ENCODE peak calls at places on chromosomes 13 and 19, in nine cellular contexts. One of them, this sample, is unnamed.

GRCh38 chr19:40165362-40165937 is 25.8 kb upstream of the MAP3K10 start:
- DNase-seq in AG04449: no peak
- DNase-seq in Peyer's patch: peak
- DNase-seq in tibial artery: no peak
- DNase-seq in ascending aorta: no peak
- DNase-seq in pancreas: no peak
- DNase-seq in CD8-positive, alpha-beta T cell: peak
- DNase-seq in PC-9: no peak
- DNase-seq in endothelial cell of umbilical vein: peak
- DNase-seq in this sample: no peak

GRCh38 chr13:44280461-44280860 is 93.2 kb upstream of the SERP2 start:
- DNase-seq in endothelial cell of umbilical vein: no peak
- DNase-seq in CD8-positive, alpha-beta T cell: no peak
- DNase-seq in tibial artery: no peak
- DNase-seq in AG04449: no peak
- DNase-seq in pancreas: no peak
- DNase-seq in PC-9: no peak
- DNase-seq in ascending aorta: no peak
- DNase-seq in Peyer's patch: no peak
- DNase-seq in this sample: peak

GRCh38 chr13:51243832-51244231 is 21.6 kb downstream of the FAM124A start:
- DNase-seq in ascending aorta: no peak
- DNase-seq in AG04449: no peak
- DNase-seq in tibial artery: no peak
- DNase-seq in PC-9: no peak
- DNase-seq in endothelial cell of umbilical vein: no peak
- DNase-seq in pancreas: no peak
- DNase-seq in CD8-positive, alpha-beta T cell: no peak
- DNase-seq in Peyer's patch: no peak
- DNase-seq in this sample: no peak

GRCh38 chr19:917323-918151 is at the start of gene KISS1R:
- DNase-seq in endothelial cell of umbilical vein: no peak
- DNase-seq in Peyer's patch: peak
- DNase-seq in CD8-positive, alpha-beta T cell: peak
- DNase-seq in PC-9: no peak
- DNase-seq in ascending aorta: no peak
- DNase-seq in pancreas: no peak
- DNase-seq in AG04449: no peak
- DNase-seq in tibial artery: no peak
- DNase-seq in this sample: no peak

GRCh38 chr13:114000151-114001040 is 26.5 kb upstream of the C13orf46 start:
- DNase-seq in AG04449: no peak
- DNase-seq in PC-9: no peak
- DNase-seq in pancreas: no peak
- DNase-seq in endothelial cell of umbilical vein: no peak
- DNase-seq in CD8-positive, alpha-beta T cell: no peak
- DNase-seq in tibial artery: no peak
- DNase-seq in Peyer's patch: no peak
- DNase-seq in ascending aorta: no peak
- DNase-seq in this sample: no peak

GRCh38 chr19:3573162-3573857 is 566 bp downstream of the HMG20B start:
- DNase-seq in CD8-positive, alpha-beta T cell: peak
- DNase-seq in ascending aorta: no peak
- DNase-seq in AG04449: no peak
- DNase-seq in PC-9: no peak
- DNase-seq in endothelial cell of umbilical vein: no peak
- DNase-seq in tibial artery: peak
- DNase-seq in Peyer's patch: no peak
- DNase-seq in pancreas: no peak
- DNase-seq in this sample: no peak

GRCh38 chr19:3501780-3502179 is 1.3 kb upstream of the DOHH start:
- DNase-seq in endothelial cell of umbilical vein: no peak
- DNase-seq in ascending aorta: no peak
- DNase-seq in tibial artery: no peak
- DNase-seq in pancreas: no peak
- DNase-seq in AG04449: no peak
- DNase-seq in PC-9: no peak
- DNase-seq in Peyer's patch: no peak
- DNase-seq in CD8-positive, alpha-beta T cell: no peak
- DNase-seq in this sample: no peak

GRCh38 chr19:4391701-4392543 is 8.4 kb downstream of the SH3GL1 start:
- DNase-seq in ascending aorta: no peak
- DNase-seq in Peyer's patch: no peak
- DNase-seq in pancreas: no peak
- DNase-seq in endothelial cell of umbilical vein: peak
- DNase-seq in tibial artery: no peak
- DNase-seq in PC-9: no peak
- DNase-seq in CD8-positive, alpha-beta T cell: no peak
- DNase-seq in AG04449: no peak
- DNase-seq in this sample: no peak

GRCh38 chr19:45245334-45245787 is at the start of gene EXOC3L2:
- DNase-seq in Peyer's patch: no peak
- DNase-seq in pancreas: no peak
- DNase-seq in ascending aorta: no peak
- DNase-seq in endothelial cell of umbilical vein: no peak
- DNase-seq in CD8-positive, alpha-beta T cell: no peak
- DNase-seq in PC-9: no peak
- DNase-seq in tibial artery: no peak
- DNase-seq in AG04449: no peak
- DNase-seq in this sample: no peak
- H3K4me3 ChIP-seq in Peyer's patch: peak
- H3K4me3 ChIP-seq in pancreas: no peak
- H3K4me3 ChIP-seq in ascending aorta: no peak
- H3K4me3 ChIP-seq in endothelial cell of umbilical vein: no peak
- H3K4me3 ChIP-seq in CD8-positive, alpha-beta T cell: no peak
- H3K4me3 ChIP-seq in PC-9: no peak
- H3K4me3 ChIP-seq in tibial artery: no peak
- H3K4me3 ChIP-seq in AG04449: no peak
- H3K4me3 ChIP-seq in this sample: no peak

GRCh38 chr19:16188521-16188920 is 3.3 kb downstream of the FAM32A start:
- DNase-seq in Peyer's patch: no peak
- DNase-seq in ascending aorta: no peak
- DNase-seq in PC-9: no peak
- DNase-seq in endothelial cell of umbilical vein: no peak
- DNase-seq in CD8-positive, alpha-beta T cell: no peak
- DNase-seq in AG04449: no peak
- DNase-seq in tibial artery: no peak
- DNase-seq in pancreas: no peak
- DNase-seq in this sample: no peak

GRCh38 chr19:16180611-16181010 is 4.6 kb upstream of the FAM32A start:
- DNase-seq in PC-9: peak
- DNase-seq in ascending aorta: no peak
- DNase-seq in pancreas: no peak
- DNase-seq in Peyer's patch: no peak
- DNase-seq in CD8-positive, alpha-beta T cell: no peak
- DNase-seq in AG04449: peak
- DNase-seq in endothelial cell of umbilical vein: no peak
- DNase-seq in tibial artery: no peak
- DNase-seq in this sample: no peak

GRCh38 chr19:16185925-16186234 is 670 bp downstream of the FAM32A start:
- DNase-seq in PC-9: peak
- DNase-seq in CD8-positive, alpha-beta T cell: no peak
- DNase-seq in Peyer's patch: no peak
- DNase-seq in pancreas: no peak
- DNase-seq in tibial artery: no peak
- DNase-seq in ascending aorta: no peak
- DNase-seq in endothelial cell of umbilical vein: no peak
- DNase-seq in AG04449: no peak
- DNase-seq in this sample: no peak

GRCh38 chr19:16184665-16185122 is 516 bp upstream of the FAM32A start:
- DNase-seq in PC-9: peak
- DNase-seq in Peyer's patch: no peak
- DNase-seq in CD8-positive, alpha-beta T cell: no peak
- DNase-seq in pancreas: no peak
- DNase-seq in AG04449: no peak
- DNase-seq in ascending aorta: no peak
- DNase-seq in endothelial cell of umbilical vein: no peak
- DNase-seq in tibial artery: no peak
- DNase-seq in this sample: no peak

GRCh38 chr19:16185123-16185924 is at the start of gene FAM32A:
- DNase-seq in CD8-positive, alpha-beta T cell: peak
- DNase-seq in pancreas: peak
- DNase-seq in AG04449: peak
- DNase-seq in tibial artery: peak
- DNase-seq in endothelial cell of umbilical vein: peak
- DNase-seq in PC-9: peak
- DNase-seq in ascending aorta: peak
- DNase-seq in Peyer's patch: peak
- DNase-seq in this sample: peak
- TF ChIP-seq CTCF in CD8-positive, alpha-beta T cell: peak
- TF ChIP-seq CTCF in pancreas: peak
- TF ChIP-seq CTCF in AG04449: peak
- TF ChIP-seq CTCF in tibial artery: peak
- TF ChIP-seq CTCF in endothelial cell of umbilical vein: peak
- TF ChIP-seq CTCF in PC-9: no peak
- TF ChIP-seq CTCF in ascending aorta: peak
- TF ChIP-seq CTCF in Peyer's patch: peak
- TF ChIP-seq CTCF in this sample: no peak

GRCh38 chr19:19361075-19361594 is 40.5 kb downstream of the MAU2 start:
- DNase-seq in AG04449: peak
- DNase-seq in pancreas: peak
- DNase-seq in ascending aorta: no peak
- DNase-seq in CD8-positive, alpha-beta T cell: peak
- DNase-seq in Peyer's patch: peak
- DNase-seq in PC-9: peak
- DNase-seq in tibial artery: peak
- DNase-seq in endothelial cell of umbilical vein: peak
- DNase-seq in this sample: no peak
- H3K4me3 ChIP-seq in AG04449: no peak
- H3K4me3 ChIP-seq in pancreas: no peak
- H3K4me3 ChIP-seq in ascending aorta: no peak
- H3K4me3 ChIP-seq in CD8-positive, alpha-beta T cell: no peak
- H3K4me3 ChIP-seq in Peyer's patch: no peak
- H3K4me3 ChIP-seq in PC-9: no peak
- H3K4me3 ChIP-seq in tibial artery: no peak
- H3K4me3 ChIP-seq in endothelial cell of umbilical vein: no peak
- H3K4me3 ChIP-seq in this sample: no peak

GRCh38 chr13:107203146-107203847 is 635.4 kb upstream of the ARGLU1 start:
- DNase-seq in AG04449: no peak
- DNase-seq in CD8-positive, alpha-beta T cell: no peak
- DNase-seq in Peyer's patch: no peak
- DNase-seq in tibial artery: no peak
- DNase-seq in ascending aorta: no peak
- DNase-seq in endothelial cell of umbilical vein: peak
- DNase-seq in pancreas: no peak
- DNase-seq in PC-9: no peak
- DNase-seq in this sample: no peak
- TF ChIP-seq CTCF in AG04449: no peak
- TF ChIP-seq CTCF in CD8-positive, alpha-beta T cell: no peak
- TF ChIP-seq CTCF in Peyer's patch: no peak
- TF ChIP-seq CTCF in tibial artery: peak
- TF ChIP-seq CTCF in ascending aorta: no peak
- TF ChIP-seq CTCF in endothelial cell of umbilical vein: peak
- TF ChIP-seq CTCF in pancreas: no peak
- TF ChIP-seq CTCF in PC-9: peak
- TF ChIP-seq CTCF in this sample: peak

GRCh38 chr19:36962346-36962745 is 46.2 kb downstream of the ZNF568 start:
- DNase-seq in pancreas: no peak
- DNase-seq in Peyer's patch: no peak
- DNase-seq in ascending aorta: no peak
- DNase-seq in tibial artery: no peak
- DNase-seq in endothelial cell of umbilical vein: no peak
- DNase-seq in CD8-positive, alpha-beta T cell: no peak
- DNase-seq in PC-9: no peak
- DNase-seq in AG04449: no peak
- DNase-seq in this sample: no peak

GRCh38 chr19:36963262-36963661 is 47.1 kb downstream of the ZNF568 start:
- DNase-seq in endothelial cell of umbilical vein: no peak
- DNase-seq in ascending aorta: no peak
- DNase-seq in pancreas: no peak
- DNase-seq in CD8-positive, alpha-beta T cell: no peak
- DNase-seq in tibial artery: no peak
- DNase-seq in PC-9: no peak
- DNase-seq in Peyer's patch: no peak
- DNase-seq in AG04449: no peak
- DNase-seq in this sample: no peak
- H3K4me3 ChIP-seq in endothelial cell of umbilical vein: no peak
- H3K4me3 ChIP-seq in ascending aorta: no peak
- H3K4me3 ChIP-seq in pancreas: no peak
- H3K4me3 ChIP-seq in CD8-positive, alpha-beta T cell: no peak
- H3K4me3 ChIP-seq in tibial artery: no peak
- H3K4me3 ChIP-seq in PC-9: no peak
- H3K4me3 ChIP-seq in Peyer's patch: no peak
- H3K4me3 ChIP-seq in AG04449: no peak
- H3K4me3 ChIP-seq in this sample: no peak

GRCh38 chr13:106997219-106997618 is 429.3 kb upstream of the ARGLU1 start:
- DNase-seq in PC-9: no peak
- DNase-seq in pancreas: no peak
- DNase-seq in CD8-positive, alpha-beta T cell: no peak
- DNase-seq in tibial artery: no peak
- DNase-seq in Peyer's patch: no peak
- DNase-seq in ascending aorta: no peak
- DNase-seq in AG04449: no peak
- DNase-seq in endothelial cell of umbilical vein: no peak
- DNase-seq in this sample: no peak

GRCh38 chr13:106998664-106999063 is 430.7 kb upstream of the ARGLU1 start:
- DNase-seq in CD8-positive, alpha-beta T cell: no peak
- DNase-seq in tibial artery: no peak
- DNase-seq in pancreas: no peak
- DNase-seq in Peyer's patch: no peak
- DNase-seq in PC-9: no peak
- DNase-seq in endothelial cell of umbilical vein: no peak
- DNase-seq in AG04449: no peak
- DNase-seq in ascending aorta: no peak
- DNase-seq in this sample: no peak

GRCh38 chr13:106997696-106998095 is 429.8 kb upstream of the ARGLU1 start:
- DNase-seq in Peyer's patch: no peak
- DNase-seq in PC-9: no peak
- DNase-seq in tibial artery: no peak
- DNase-seq in AG04449: no peak
- DNase-seq in endothelial cell of umbilical vein: no peak
- DNase-seq in pancreas: no peak
- DNase-seq in CD8-positive, alpha-beta T cell: no peak
- DNase-seq in ascending aorta: no peak
- DNase-seq in this sample: no peak
- TF ChIP-seq CTCF in Peyer's patch: no peak
- TF ChIP-seq CTCF in PC-9: no peak
- TF ChIP-seq CTCF in tibial artery: no peak
- TF ChIP-seq CTCF in AG04449: no peak
- TF ChIP-seq CTCF in endothelial cell of umbilical vein: no peak
- TF ChIP-seq CTCF in pancreas: no peak
- TF ChIP-seq CTCF in CD8-positive, alpha-beta T cell: no peak
- TF ChIP-seq CTCF in ascending aorta: no peak
- TF ChIP-seq CTCF in this sample: no peak

This sample was measured in epithelial cell of proximal tubule.